ENCODE peak calls at places on chromosomes 16 and 17, in four cellular contexts. L is HEK293T, R is aorta, I is neuronal stem cell. S is an unnamed sample.

GRCh38 chr16:50185005-50185505 is 31.9 kb downstream of the TENT4B start:
- DNase-seq in R (no peak), L (no peak), I (no peak), S (no peak)

GRCh38 chr17:7438050-7438614 is 1.2 kb upstream of the FGF11 start:
- DNase-seq in I (peak; percentile 58), L (no peak), R (peak; percentile 84), S (peak; percentile 69)

GRCh38 chr17:8859029-8859803 is 8.3 kb downstream of the PIK3R6 start:
- DNase-seq in L (no peak), R (no peak), I (no peak), S (no peak)

GRCh38 chr16:80806957-80807356 is 2.6 kb upstream of the CDYL2 start:
- DNase-seq in I (no peak), L (no peak), R (peak; percentile 48), S (no peak)

GRCh38 chr17:21039839-21040575 is 2.8 kb downstream of the USP22 start:
- DNase-seq in L (peak; percentile 63), I (no peak), R (no peak), S (no peak)

GRCh38 chr17:33292981-33293867 is at the start of gene ASIC2:
- DNase-seq in R (no peak), L (peak; percentile 35), I (peak; percentile 65), S (no peak)

GRCh38 chr17:47966079-47966519 is 4.8 kb upstream of the CDK5RAP3 start:
- DNase-seq in I (no peak), R (no peak), L (no peak), S (no peak)

GRCh38 chr17:17942846-17943245 is 29.4 kb downstream of the TOM1L2 start:
- DNase-seq in L (no peak), I (no peak), R (no peak), S (no peak)

GRCh38 chr17:75325827-75326586 is 36.8 kb upstream of the SLC25A19 start:
- DNase-seq in L (no peak), I (no peak), R (peak; percentile 55), S (no peak)

GRCh38 chr17:53032861-53033271 is 789.9 kb upstream of the KIF2B start:
- DNase-seq in R (no peak), I (peak; percentile 53), L (peak; percentile 6), S (no peak)

GRCh38 chr16:1613240-1613639 is 1.1 kb downstream of the CRAMP1 start:
- DNase-seq in L (no peak), R (no peak), I (no peak), S (no peak)

GRCh38 chr17:915416-916201 is 64.0 kb downstream of the NXN start:
- DNase-seq in L (no peak), R (no peak), I (no peak), S (no peak)

GRCh38 chr17:61337247-61337812 is 62.3 kb upstream of the TBX2 start:
- DNase-seq in R (no peak), I (no peak), L (no peak), S (no peak)